ENCODE peak calls at places on chromosomes 1 and 21, in ten cellular contexts. S, O, V, P, L, K, G, I, T and U are unnamed samples.

GRCh38 chr1:69985901-69986439 is 219.4 kb downstream of the LRRC40 start:
- DNase-seq in S (no peak), O (no peak), V (no peak), P (no peak), L (no peak), K (no peak), G (no peak), I (no peak), T (no peak), U (no peak)

GRCh38 chr1:227886503-227886961 is 61.2 kb downstream of the WNT9A start:
- DNase-seq in S (no peak), O (peak; percentile 54), V (no peak), P (peak; percentile 10), L (no peak), K (peak; percentile 49), G (no peak), I (peak; percentile 6), T (peak; percentile 58), U (no peak)

GRCh38 chr21:42343556-42343955 is 7.2 kb downstream of the TFF2 start:
- DNase-seq in S (no peak), O (no peak), V (no peak), P (no peak), L (no peak), K (peak; percentile 29), G (no peak), I (no peak), T (no peak), U (no peak)

GRCh38 chr1:36154765-36155559 is 998 bp upstream of the MAP7D1 start:
- DNase-seq in S (no peak), O (peak; percentile 85), V (peak; percentile 76), P (peak; percentile 38), L (peak; percentile 23), K (no peak), G (no peak), I (no peak), T (no peak), U (peak; percentile 72)

GRCh38 chr1:192436441-192437078 is 119.8 kb downstream of the RGS21 start:
- DNase-seq in S (no peak), O (no peak), V (no peak), P (no peak), L (no peak), K (no peak), G (no peak), I (no peak), T (no peak), U (no peak)

GRCh38 chr1:7290971-7291970 is 479.8 kb upstream of the VAMP3 start:
- DNase-seq in S (no peak), O (no peak), V (peak; percentile 80), P (no peak), L (no peak), K (no peak), G (no peak), I (peak; percentile 81), T (no peak), U (peak; percentile 81)

GRCh38 chr21:14071902-14072734 is 138.6 kb downstream of the LIPI start:
- DNase-seq in S (no peak), O (no peak), V (no peak), P (no peak), L (no peak), K (no peak), G (no peak), I (no peak), T (peak; percentile 38), U (no peak)

GRCh38 chr1:207981976-207982375 is 71.1 kb upstream of the CD34 start:
- DNase-seq in S (peak; percentile 23), O (no peak), V (no peak), P (no peak), L (no peak), K (no peak), G (no peak), I (no peak), T (peak; percentile 56), U (no peak)

DNA sequence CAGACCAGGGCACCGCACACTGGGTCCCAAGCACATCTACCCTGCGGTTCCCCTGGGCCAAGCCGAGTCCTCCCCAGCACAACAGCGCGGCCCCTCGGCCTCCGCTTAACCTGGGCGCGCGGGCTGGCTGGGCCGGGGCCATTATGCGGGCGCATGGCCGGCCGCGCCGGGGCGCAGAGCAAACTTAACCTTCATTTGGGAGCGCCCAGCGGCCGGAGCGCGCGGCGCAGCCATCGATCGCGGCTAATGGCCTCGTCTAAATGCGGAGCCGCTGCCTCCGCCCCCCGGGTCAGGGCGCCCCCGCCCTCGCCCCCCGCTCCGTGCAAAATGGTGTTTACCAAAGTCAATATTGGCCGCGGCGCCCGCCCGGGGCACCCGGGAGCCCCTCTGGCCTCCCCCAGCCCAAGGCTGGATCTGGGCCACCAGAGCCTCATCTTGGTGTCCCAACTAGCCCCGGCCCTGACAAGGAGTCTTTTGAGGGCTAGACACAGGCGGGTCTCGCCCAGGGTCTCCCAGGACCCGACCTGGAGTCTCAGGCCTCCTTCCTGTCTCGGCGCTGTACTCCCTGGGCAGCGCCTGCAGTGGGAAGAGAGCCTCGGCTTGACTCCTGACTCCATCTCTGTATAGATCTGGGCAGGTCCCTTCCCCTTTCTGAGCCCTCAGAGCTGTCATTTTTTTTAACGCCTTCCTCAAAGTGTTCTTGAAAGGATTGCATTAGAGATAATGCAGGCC is 272.0 kb downstream of the TRABD2B start:
- DNase-seq in S (no peak), O (no peak), V (no peak), P (no peak), L (no peak), K (no peak), G (no peak), I (no peak), T (no peak), U (no peak)
- TF ChIP-seq CTCF in S (no peak), O (peak; percentile 37), V (no peak), P (no peak), L (no peak), K (no peak), G (no peak), I (no peak), T (no peak), U (no peak)

GRCh38 chr1:41673355-41673754 is 188.9 kb upstream of the EDN2 start:
- DNase-seq in S (no peak), O (no peak), V (no peak), P (no peak), L (no peak), K (peak; percentile 70), G (no peak), I (no peak), T (no peak), U (no peak)
- H3K27ac ChIP-seq in S (no peak overlapping the region), O (no peak overlapping the region), V (no peak overlapping the region), P (peak overlapping the region; percentile 91), L (peak overlapping the region; percentile 75), K (peak overlapping the region; percentile 22), G (peak overlapping the region; percentile 99), I (no peak overlapping the region), T (no peak overlapping the region), U (no peak overlapping the region)

GRCh38 chr1:10772711-10773110 is 23.7 kb downstream of the CASZ1 start:
- DNase-seq in S (no peak), O (no peak), V (no peak), P (no peak), L (no peak), K (no peak), G (no peak), I (no peak), T (no peak), U (no peak)
- TF ChIP-seq CTCF in S (no peak), O (no peak), V (no peak), P (no peak), L (no peak), K (no peak), G (no peak), I (no peak), T (no peak), U (no peak)

GRCh38 chr1:59698386-59698785 is 116.4 kb upstream of the HOOK1 start:
- DNase-seq in S (no peak), O (no peak), V (no peak), P (no peak), L (no peak), K (no peak), G (no peak), I (no peak), T (no peak), U (no peak)
- H3K27ac ChIP-seq in S (no peak overlapping the region), O (no peak overlapping the region), V (no peak overlapping the region), P (peak overlapping the region; percentile 31), L (no peak overlapping the region), K (no peak overlapping the region), G (no peak overlapping the region), I (no peak overlapping the region), T (no peak overlapping the region), U (peak overlapping the region; percentile 75)

GRCh38 chr1:9787702-9788101 is 36.1 kb downstream of the CLSTN1 start:
- DNase-seq in S (no peak), O (no peak), V (no peak), P (no peak), L (no peak), K (peak; percentile 51), G (no peak), I (no peak), T (no peak), U (no peak)

GRCh38 chr1:9793291-9793690 is 30.5 kb downstream of the CLSTN1 start:
- DNase-seq in S (no peak), O (no peak), V (no peak), P (no peak), L (no peak), K (no peak), G (no peak), I (no peak), T (no peak), U (no peak)

GRCh38 chr1:9794081-9794480 is 29.7 kb downstream of the CLSTN1 start:
- DNase-seq in S (no peak), O (no peak), V (no peak), P (no peak), L (no peak), K (no peak), G (no peak), I (no peak), T (no peak), U (no peak)

GRCh38 chr1:9797049-9797448 is 26.7 kb downstream of the CLSTN1 start:
- DNase-seq in S (no peak), O (peak; percentile 11), V (no peak), P (no peak), L (no peak), K (no peak), G (no peak), I (no peak), T (no peak), U (no peak)

GRCh38 chr1:9792156-9793042 is 31.4 kb downstream of the CLSTN1 start:
- DNase-seq in S (no peak), O (no peak), V (no peak), P (no peak), L (peak; percentile 44), K (no peak), G (no peak), I (no peak), T (no peak), U (peak; percentile 45)
- TF ChIP-seq CTCF in S (peak; percentile 33), O (no peak), V (no peak), P (peak; percentile 12), L (no peak), K (no peak), G (no peak), I (no peak), T (no peak), U (no peak)